ENCODE peak calls at places on chromosomes 4 and X, in nine cellular contexts. G is CD4-positive, alpha-beta T cell; D is MM.1S; N is cardiac fibroblast; K is astrocyte of the spinal cord; P is foreskin keratinocyte; F is lung; S is neural crest cell; V is omental fat pad. I is an unnamed sample.

GRCh38 chr4:38091636-38092035 is 131.4 kb downstream of the PTTG2 start:
- DNase-seq in D (peak), K (peak), G (no peak), P (peak), S (no peak), N (peak), V (no peak), F (no peak), I (peak)

GRCh38 chr4:26726655-26727387 is 133.8 kb upstream of the STIM2 start:
- DNase-seq in F (no peak), G (no peak), V (no peak), N (no peak), S (no peak), K (no peak), D (no peak), P (no peak), I (no peak)

GRCh38 chr4:7649741-7650531 is 215.2 kb upstream of the PSAPL1 start:
- DNase-seq in S (no peak), G (no peak), D (no peak), P (peak), N (peak), V (no peak), F (no peak), K (peak), I (peak)

GRCh38 chrX:14872355-14872754 is 514 bp downstream of the FANCB start:
- DNase-seq in G (no peak), S (no peak), F (no peak), N (no peak), P (no peak), D (no peak), K (no peak), V (no peak), I (no peak)

GRCh38 chr4:174012135-174012923 is 271.1 kb downstream of the FBXO8 start:
- DNase-seq in S (no peak), F (no peak), N (peak), V (no peak), D (no peak), G (no peak), K (no peak), P (no peak), I (no peak)

GRCh38 chrX:39690541-39691415 is 407.0 kb downstream of the BCOR start:
- DNase-seq in S (no peak), K (no peak), F (no peak), P (no peak), V (no peak), D (no peak), G (no peak), N (no peak), I (no peak)

GRCh38 chr4:48725414-48725813 is 54.7 kb downstream of the FRYL start:
- DNase-seq in D (no peak), F (no peak), G (no peak), V (no peak), N (no peak), S (no peak), P (no peak), K (no peak), I (no peak)

GRCh38 chrX:148698221-148698620 is 197.8 kb downstream of the AFF2 start:
- DNase-seq in V (no peak), G (no peak), D (no peak), F (no peak), N (no peak), P (no peak), S (no peak), K (no peak), I (no peak)

GRCh38 chrX:103464774-103465117 is 54.5 kb downstream of the RAB40A start:
- DNase-seq in S (peak), F (peak), D (peak), V (peak), P (peak), G (peak), N (peak), K (peak), I (peak)

GRCh38 chr4:155954939-155955338 is 1.3 kb upstream of the CTSO start:
- DNase-seq in F (no peak), P (no peak), G (no peak), V (no peak), S (no peak), D (no peak), K (no peak), N (no peak), I (no peak)

GRCh38 chr4:107444-108429 is 16.6 kb upstream of the ZNF718 start:
- DNase-seq in F (no peak), K (no peak), S (no peak), G (no peak), N (no peak), D (no peak), V (no peak), P (no peak), I (no peak)

GRCh38 chr4:48081196-48081595 is 52.9 kb downstream of the TXK start:
- DNase-seq in V (no peak), K (peak), D (no peak), F (no peak), N (no peak), P (no peak), G (no peak), S (no peak), I (no peak)

GRCh38 chr4:147586637-147587036 is 30.6 kb upstream of the TMEM184C start:
- DNase-seq in K (no peak), D (no peak), V (no peak), P (no peak), S (no peak), G (no peak), N (no peak), F (no peak), I (no peak)

GRCh38 chr4:63965875-63966274 is 443.4 kb downstream of the TECRL start:
- DNase-seq in G (no peak), D (no peak), V (no peak), F (no peak), K (no peak), P (no peak), N (no peak), S (no peak), I (no peak)

GRCh38 chr4:55077577-55077976 is 47.8 kb downstream of the KDR start:
- DNase-seq in N (no peak), V (no peak), G (no peak), F (no peak), P (no peak), D (no peak), S (no peak), K (no peak), I (no peak)

GRCh38 chr4:151709587-151709986 is 51.2 kb downstream of the GATB start:
- DNase-seq in G (no peak), K (no peak), V (no peak), P (no peak), S (no peak), D (no peak), F (no peak), N (no peak), I (no peak)

GRCh38 chrX:6095469-6095868 is 133.2 kb downstream of the NLGN4X start:
- DNase-seq in D (no peak), N (no peak), K (no peak), P (no peak), S (no peak), F (no peak), V (no peak), G (no peak), I (no peak)

GRCh38 chrX:117851025-117851424 is 265.6 kb downstream of the KLHL13 start:
- DNase-seq in P (no peak), N (no peak), K (no peak), V (no peak), F (no peak), S (no peak), D (no peak), G (no peak), I (no peak)

GRCh38 chr4:182343435-182343834 is 100.2 kb downstream of the TENM3 start:
- DNase-seq in D (no peak), F (no peak), V (no peak), G (no peak), S (no peak), N (no peak), K (no peak), P (no peak), I (no peak)

GRCh38 chrX:15675490-15675921 is 10.9 kb upstream of the CLTRN start:
- DNase-seq in K (no peak), P (no peak), N (no peak), G (peak), V (peak), F (peak), D (peak), S (peak), I (peak)

GRCh38 chrX:63275127-63275526 is 76.0 kb downstream of the SPIN4 start:
- DNase-seq in D (peak), S (peak), G (no peak), V (no peak), F (peak), P (no peak), K (no peak), N (peak), I (peak)

GRCh38 chr4:23956601-23957364 is 66.9 kb upstream of the PPARGC1A start:
- DNase-seq in G (no peak), D (no peak), P (no peak), S (no peak), N (no peak), V (no peak), K (no peak), F (no peak), I (no peak)

GRCh38 chr4:144300616-144301015 is 160.1 kb upstream of the GYPA start:
- DNase-seq in K (no peak), N (no peak), S (no peak), D (no peak), P (peak), F (no peak), G (no peak), V (no peak), I (no peak)

GRCh38 chr4:147157860-147158701 is 212.4 kb upstream of the TTC29 start:
- DNase-seq in K (peak), F (no peak), V (no peak), D (no peak), G (no peak), P (peak), S (peak), N (peak), I (no peak)

GRCh38 chrX:13283968-13284914 is 35.6 kb downstream of the ATXN3L start:
- DNase-seq in K (peak), G (no peak), F (no peak), D (no peak), S (no peak), P (peak), N (peak), V (no peak), I (peak)

GRCh38 chr4:74540193-74540592 is 95.3 kb downstream of the AREG start:
- DNase-seq in K (peak), F (no peak), V (no peak), N (peak), D (no peak), S (no peak), P (peak), G (no peak), I (peak)

GRCh38 chr4:73865697-73866096 is 3.5 kb upstream of the CXCL1 start:
- DNase-seq in N (no peak), K (no peak), V (no peak), D (no peak), G (no peak), F (no peak), P (no peak), S (no peak), I (no peak)

GRCh38 chrX:23898412-23898959 is 9.3 kb downstream of the APOO start:
- DNase-seq in K (peak), D (no peak), V (no peak), N (peak), P (peak), S (no peak), G (no peak), F (no peak), I (peak)

GRCh38 chrX:77447339-77448149 is at the start of gene FGF16:
- DNase-seq in N (no peak), V (no peak), K (no peak), P (no peak), S (no peak), G (no peak), D (no peak), F (no peak), I (no peak)

DNA sequence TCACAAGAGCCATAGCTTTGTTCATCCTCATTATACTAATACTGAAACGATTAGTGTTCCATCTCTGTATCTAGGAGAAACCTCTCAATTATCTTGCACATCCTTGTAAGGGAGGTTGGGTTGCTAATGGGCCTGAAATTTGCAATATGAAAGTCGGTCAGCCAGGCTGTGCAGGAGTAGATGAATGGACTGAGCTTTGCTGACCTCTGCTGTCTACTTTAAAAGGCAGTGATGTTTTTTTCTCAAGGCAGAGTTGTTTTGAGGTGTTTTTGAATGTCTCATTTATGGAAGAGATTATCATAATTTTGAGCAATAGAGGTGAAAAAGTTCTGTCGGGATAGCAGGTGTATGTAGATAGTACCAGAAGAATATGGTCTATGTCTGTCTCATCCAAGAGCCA is 47.9 kb upstream of the LINC00632 start:
- DNase-seq in P (no peak), V (no peak), D (no peak), G (no peak), F (no peak), K (peak), N (no peak), S (no peak), I (peak)
- TF ChIP-seq CTCF in P (no peak), V (no peak), D (no peak), G (no peak), F (no peak), K (peak), N (no peak), S (peak), I (peak)

DNA sequence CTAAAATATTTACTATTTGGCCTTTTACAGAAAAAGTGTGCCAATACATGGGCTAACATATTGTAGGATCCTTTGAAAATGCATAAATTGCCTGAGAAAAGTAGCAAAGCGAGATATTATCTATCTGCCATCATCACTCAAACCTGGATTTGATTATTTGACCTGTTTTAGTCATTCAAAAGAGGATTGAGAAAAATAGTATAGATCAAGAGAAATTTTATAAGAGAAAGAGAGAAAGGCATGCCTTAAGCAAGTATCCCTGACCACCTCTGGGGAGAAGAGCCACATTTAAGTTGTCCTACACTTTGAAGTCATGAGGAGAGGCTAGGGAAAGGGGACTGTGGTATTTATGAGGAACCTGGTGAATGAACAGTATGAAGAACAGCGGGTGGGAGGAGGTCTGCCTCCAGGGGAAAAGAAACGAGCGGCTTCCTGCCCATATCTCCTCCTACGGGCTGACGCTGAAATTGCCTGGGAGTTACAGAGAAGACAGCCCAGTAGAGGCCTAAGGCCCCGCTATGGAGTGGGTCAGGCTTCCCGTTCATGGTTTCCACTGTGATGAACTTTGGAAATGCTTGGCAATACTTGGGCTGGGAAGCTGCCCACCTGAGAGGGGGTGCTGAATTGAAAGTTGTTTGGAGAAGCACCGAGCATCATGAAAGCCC is 106.8 kb upstream of the ACSL4 start:
- DNase-seq in S (peak), N (peak), G (no peak), D (no peak), F (no peak), K (peak), P (peak), V (no peak), I (peak)
- TF ChIP-seq CTCF in S (peak), N (peak), G (no peak), D (no peak), F (no peak), K (peak), P (peak), V (no peak), I (peak)

GRCh38 chr4:109990307-109991257 is 77.9 kb downstream of the EGF start:
- DNase-seq in G (no peak), K (no peak), N (no peak), D (peak), P (peak), V (no peak), S (no peak), F (no peak), I (no peak)
- TF ChIP-seq CTCF in G (no peak), K (no peak), N (no peak), D (no peak), P (no peak), V (no peak), S (no peak), F (no peak), I (no peak)

DNA sequence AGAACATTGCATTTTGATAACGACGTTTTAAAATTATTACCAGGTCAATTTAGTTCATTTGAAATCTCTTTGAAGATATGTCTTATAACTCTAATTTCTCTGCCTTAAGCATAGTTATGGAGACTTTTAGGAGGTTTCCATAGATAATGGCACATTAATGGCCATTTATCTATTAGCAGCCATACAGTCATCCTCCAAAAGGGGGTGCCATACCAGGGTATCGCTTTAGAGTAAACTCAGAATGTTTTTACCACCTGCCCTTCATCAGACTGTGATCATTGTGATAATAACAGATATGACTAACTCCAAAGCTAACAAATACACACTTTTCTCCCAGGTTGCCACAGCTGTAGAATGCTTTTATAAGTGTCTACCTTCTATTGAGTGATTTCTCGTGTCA is 461.5 kb downstream of the FSTL5 start:
- DNase-seq in F (no peak), D (no peak), V (no peak), S (no peak), N (no peak), G (no peak), K (no peak), P (no peak), I (no peak)
- TF ChIP-seq CTCF in F (no peak), D (peak), V (no peak), S (peak), N (no peak), G (no peak), K (peak), P (peak), I (no peak)

GRCh38 chr4:2713337-2713736 is 42.8 kb downstream of the TNIP2 start:
- DNase-seq in S (no peak), P (no peak), N (no peak), V (no peak), F (no peak), G (no peak), K (no peak), D (no peak), I (no peak)

GRCh38 chr4:2715426-2715825 is 40.7 kb downstream of the TNIP2 start:
- DNase-seq in D (no peak), K (no peak), G (no peak), V (no peak), S (no peak), F (no peak), N (no peak), P (no peak), I (no peak)

GRCh38 chr4:2714071-2714770 is 41.9 kb downstream of the TNIP2 start:
- DNase-seq in P (peak), N (peak), S (no peak), K (peak), V (no peak), G (peak), F (peak), D (no peak), I (no peak)

GRCh38 chr4:2714918-2715317 is 41.2 kb downstream of the TNIP2 start:
- DNase-seq in P (no peak), K (no peak), G (no peak), N (peak), V (no peak), F (no peak), S (no peak), D (no peak), I (no peak)

DNA sequence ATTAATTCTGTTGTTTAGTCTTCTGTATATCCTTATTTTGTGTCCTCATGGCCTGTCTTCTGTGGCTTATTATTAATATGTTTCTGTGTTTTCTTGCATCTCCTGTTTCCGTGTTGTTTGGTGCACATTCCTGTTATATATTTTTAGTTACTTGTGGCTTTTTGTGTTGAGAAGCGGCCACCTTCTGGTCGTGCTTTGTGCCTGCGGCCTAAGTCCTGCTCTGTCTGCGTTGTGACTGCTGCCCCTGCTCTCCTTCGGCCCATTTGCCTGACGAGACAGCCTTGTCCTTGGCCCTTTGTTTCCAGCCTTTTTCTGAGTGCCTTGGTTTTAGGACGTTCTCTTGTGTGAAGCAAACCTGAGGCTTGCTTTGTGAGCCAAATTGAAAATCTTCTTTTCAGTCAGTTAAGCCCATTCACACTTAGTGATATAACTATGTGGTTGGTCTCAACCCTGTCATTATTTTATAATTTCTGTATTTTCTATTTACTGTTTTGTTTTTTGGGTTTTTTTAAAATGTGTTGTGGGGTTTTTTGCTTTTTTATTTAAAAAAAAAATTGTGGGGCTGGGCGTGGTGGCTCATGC is 43.8 kb downstream of the TNIP2 start:
- DNase-seq in K (peak), D (no peak), S (no peak), P (no peak), F (no peak), N (peak), V (no peak), G (no peak), I (no peak)
- TF ChIP-seq CTCF in K (peak), D (no peak), S (peak), P (no peak), F (no peak), N (peak), V (no peak), G (no peak), I (no peak)

GRCh38 chr4:153345011-153345981 is 808 bp downstream of the MND1 start:
- DNase-seq in V (no peak), P (peak), K (peak), N (peak), G (peak), F (peak), S (peak), D (peak), I (peak)
- TF ChIP-seq CTCF in V (no peak), P (no peak), K (peak), N (no peak), G (no peak), F (no peak), S (no peak), D (no peak), I (no peak)

GRCh38 chr4:145884775-145885174 is 53.8 kb downstream of the ZNF827 start:
- DNase-seq in G (no peak), D (no peak), F (no peak), K (no peak), V (no peak), P (no peak), N (no peak), S (no peak), I (no peak)

GRCh38 chr4:145886871-145887240 is 51.8 kb downstream of the ZNF827 start:
- DNase-seq in G (no peak), V (no peak), N (no peak), P (no peak), F (no peak), K (no peak), D (no peak), S (no peak), I (no peak)

GRCh38 chr4:145888393-145888792 is 50.2 kb downstream of the ZNF827 start:
- DNase-seq in V (no peak), N (no peak), S (no peak), K (no peak), P (no peak), D (no peak), G (no peak), F (no peak), I (no peak)

GRCh38 chr4:145885666-145886065 is 53.0 kb downstream of the ZNF827 start:
- DNase-seq in V (no peak), N (no peak), G (no peak), D (no peak), S (no peak), P (no peak), F (no peak), K (no peak), I (no peak)

GRCh38 chr4:145887241-145887964 is 51.2 kb downstream of the ZNF827 start:
- DNase-seq in K (peak), G (no peak), P (peak), V (no peak), N (peak), S (no peak), D (no peak), F (no peak), I (no peak)
- TF ChIP-seq CTCF in K (no peak), G (no peak), P (peak), V (no peak), N (peak), S (no peak), D (no peak), F (no peak), I (no peak)

I was measured in MCF 10A.